ENCODE peak calls at places on chromosomes 13 and 19, in seven cellular contexts. A is lung, U is heart left ventricle, V is mesenchymal stem cell, Q is tibial nerve, Z is uterus, C is tibial artery. W is an unnamed sample. For H3K4me1 and H3K27me3, the result is how much of the 10 kb centered on the place peaks cover.

GRCh38 chr19:8518536-8518935 is 4.6 kb upstream of the ZNF414 start:
- DNase-seq in A (no peak), U (no peak), V (no peak), Q (no peak), Z (no peak), C (no peak), W (no peak)

GRCh38 chr13:37914781-37915391 is 45.3 kb upstream of the TRPC4 start:
- DNase-seq in A (no peak), U (no peak), V (peak), Q (no peak), Z (no peak), C (no peak), W (no peak)

GRCh38 chr13:74644239-74644638 is 510.0 kb upstream of the KLF12 start:
- DNase-seq in A (no peak), U (no peak), V (peak), Q (no peak), Z (no peak), C (no peak), W (no peak)

GRCh38 chr19:28828276-28828870 is 384.6 kb downstream of the UQCRFS1 start:
- DNase-seq in A (no peak), U (no peak), V (no peak), Q (no peak), Z (no peak), C (no peak), W (no peak)

GRCh38 chr19:49436381-49437017 is 4.8 kb downstream of the SLC17A7 start:
- DNase-seq in A (no peak), U (no peak), V (no peak), Q (no peak), Z (no peak), C (no peak), W (no peak)

GRCh38 chr13:97068964-97069815 is 74.9 kb upstream of the OXGR1 start:
- DNase-seq in A (no peak), U (no peak), V (no peak), Q (no peak), Z (no peak), C (no peak), W (no peak)

GRCh38 chr13:113667771-113668490 is 912 bp downstream of the GRK1 start:
- DNase-seq in A (no peak), U (peak), V (no peak), Q (no peak), Z (peak), C (peak), W (peak)

GRCh38 chr13:114142640-114143490 is 10.4 kb upstream of the RASA3 start:
- DNase-seq in A (no peak), U (no peak), V (peak), Q (no peak), Z (no peak), C (no peak), W (peak)

GRCh38 chr19:33022472-33023116 is 42.1 kb downstream of the RHPN2 start:
- DNase-seq in A (no peak), U (no peak), V (no peak), Q (no peak), Z (no peak), C (no peak), W (no peak)

GRCh38 chr19:3012522-3013260 is 16.4 kb downstream of the TLE2 start:
- DNase-seq in A (no peak), U (no peak), V (no peak), Q (no peak), Z (no peak), C (no peak), W (no peak)

GRCh38 chr13:113216165-113217056 is 7.0 kb downstream of the CUL4A start:
- DNase-seq in A (peak), U (peak), V (peak), Q (no peak), Z (no peak), C (no peak), W (no peak)

GRCh38 chr13:40476175-40476958 is 190.1 kb downstream of the FOXO1 start:
- DNase-seq in A (no peak), U (no peak), V (peak), Q (no peak), Z (no peak), C (no peak), W (no peak)

GRCh38 chr19:1277061-1277460 is 1.7 kb downstream of the FAM174C start:
- DNase-seq in A (no peak), U (no peak), V (no peak), Q (no peak), Z (no peak), C (no peak), W (no peak)

GRCh38 chr13:28045861-28046260 is 54.5 kb downstream of the FLT3 start:
- DNase-seq in A (no peak), U (no peak), V (no peak), Q (no peak), Z (no peak), C (no peak), W (no peak)

GRCh38 chr19:3698386-3698950 is 1.8 kb downstream of the PIP5K1C start:
- DNase-seq in A (no peak), U (no peak), V (peak), Q (no peak), Z (no peak), C (no peak), W (peak)

GRCh38 chr13:77026783-77027621 is at the start of gene FBXL3:
- DNase-seq in A (peak), U (peak), V (peak), Q (peak), Z (peak), C (peak), W (peak)

GRCh38 chr19:8161135-8161646 is 11.8 kb upstream of the FBN3 start:
- DNase-seq in A (peak), U (no peak), V (no peak), Q (no peak), Z (no peak), C (no peak), W (no peak)

GRCh38 chr19:27861411-27861975 is 1351.5 kb downstream of the UQCRFS1 start:
- DNase-seq in A (no peak), U (no peak), V (no peak), Q (no peak), Z (no peak), C (no peak), W (no peak)

GRCh38 chr13:73337511-73337910 is 278.7 kb downstream of the KLF5 start:
- DNase-seq in A (no peak), U (no peak), V (no peak), Q (no peak), Z (no peak), C (no peak), W (no peak)

GRCh38 chr19:28446511-28446910 is 766.4 kb downstream of the UQCRFS1 start:
- DNase-seq in A (no peak), U (no peak), V (no peak), Q (no peak), Z (no peak), C (no peak), W (no peak)

GRCh38 chr19:13033244-13033643 is 38.0 kb downstream of the NFIX start:
- DNase-seq in A (no peak), U (no peak), V (no peak), Q (no peak), Z (no peak), C (no peak), W (no peak)

GRCh38 chr13:26961890-26962615 is 201.5 kb upstream of the GPR12 start:
- DNase-seq in A (peak), U (no peak), V (no peak), Q (no peak), Z (no peak), C (no peak), W (no peak)

GRCh38 chr19:44753932-44754742 is 5.6 kb downstream of the BCL3 start:
- DNase-seq in A (peak), U (peak), V (peak), Q (peak), Z (peak), C (peak), W (peak)

GRCh38 chr13:23570931-23571330 is 719 bp downstream of the TNFRSF19 start:
- DNase-seq in A (no peak), U (no peak), V (no peak), Q (no peak), Z (no peak), C (no peak), W (no peak)

GRCh38 chr13:94327318-94327717 is 152.2 kb downstream of the DCT start:
- DNase-seq in A (no peak), U (no peak), V (peak), Q (no peak), Z (no peak), C (no peak), W (no peak)

GRCh38 chr19:49149652-49150105 is 5.5 kb downstream of the HRC start:
- DNase-seq in A (peak), U (peak), V (peak), Q (peak), Z (peak), C (peak), W (peak)

GRCh38 chr19:8194528-8195275 is 14.5 kb upstream of the CERS4 start:
- DNase-seq in A (no peak), U (no peak), V (no peak), Q (no peak), Z (no peak), C (no peak), W (peak)

GRCh38 chr13:27923794-27924528 is 4.2 kb downstream of the PDX1 start:
- DNase-seq in A (no peak), U (no peak), V (no peak), Q (no peak), Z (no peak), C (no peak), W (no peak)

GRCh38 chr13:93473441-93474270 is 247.0 kb downstream of the GPC6 start:
- DNase-seq in A (no peak), U (no peak), V (peak), Q (no peak), Z (no peak), C (no peak), W (no peak)

GRCh38 chr13:80131204-80131603 is 209.7 kb downstream of the SPRY2 start:
- DNase-seq in A (peak), U (peak), V (peak), Q (peak), Z (peak), C (peak), W (peak)

GRCh38 chr13:23506821-23507210 is 63.4 kb upstream of the TNFRSF19 start:
- DNase-seq in A (no peak), U (peak), V (peak), Q (no peak), Z (peak), C (no peak), W (no peak)

GRCh38 chr13:98285317-98285716 is 108.2 kb upstream of the RNF113B start:
- DNase-seq in A (no peak), U (no peak), V (no peak), Q (no peak), Z (no peak), C (no peak), W (no peak)

GRCh38 chr19:43408043-43408442 is 6.6 kb upstream of the TEX101 start:
- DNase-seq in A (no peak), U (no peak), V (no peak), Q (no peak), Z (no peak), C (no peak), W (no peak)

GRCh38 chr13:79079351-79079839 is 326.7 kb downstream of the RBM26 start:
- DNase-seq in A (no peak), U (no peak), V (no peak), Q (no peak), Z (no peak), C (no peak), W (no peak)

DNA sequence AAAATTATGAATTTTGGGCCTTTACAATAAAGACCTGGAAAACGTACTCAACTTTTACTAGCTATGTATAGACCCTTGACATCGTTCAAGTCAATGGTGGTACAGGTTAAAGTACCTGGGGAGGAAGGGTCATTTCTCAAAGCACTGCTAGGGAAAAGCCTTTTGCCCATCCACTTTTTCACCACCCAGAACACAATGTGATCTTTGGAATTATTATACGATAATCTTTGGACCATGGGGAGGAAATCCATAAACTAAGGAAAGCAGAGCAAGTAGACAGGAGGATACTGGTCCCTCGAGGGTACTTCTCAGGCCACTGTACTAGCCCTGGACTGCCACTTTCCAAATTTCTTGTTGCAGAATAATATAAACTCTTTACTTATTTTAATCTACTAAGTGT is 39.5 kb downstream of the UBL3 start:
- DNase-seq in A (no peak), U (no peak), V (no peak), Q (no peak), Z (no peak), C (no peak), W (no peak)
- H3K4me1 ChIP-seq in A (under half), U (half or more), V (under half), Q (under half), Z (under half), C (under half), W (under half)

GRCh38 chr13:20150561-20150960 is 10.3 kb downstream of the GJA3 start:
- DNase-seq in A (no peak), U (no peak), V (no peak), Q (no peak), Z (no peak), C (no peak), W (no peak)
- H3K27me3 ChIP-seq in A (under half), U (under half), V (under half), Q (half or more), Z (under half), C (under half), W (under half)

GRCh38 chr13:49021953-49022352 is 46.2 kb downstream of the FNDC3A start:
- DNase-seq in A (no peak), U (no peak), V (no peak), Q (no peak), Z (no peak), C (no peak), W (no peak)

GRCh38 chr13:49020940-49021548 is 45.3 kb downstream of the FNDC3A start:
- DNase-seq in A (no peak), U (no peak), V (no peak), Q (no peak), Z (no peak), C (no peak), W (no peak)

GRCh38 chr13:49022472-49023144 is 46.9 kb downstream of the FNDC3A start:
- DNase-seq in A (no peak), U (no peak), V (no peak), Q (no peak), Z (no peak), C (no peak), W (no peak)

GRCh38 chr13:49020328-49020727 is 44.6 kb downstream of the FNDC3A start:
- DNase-seq in A (no peak), U (no peak), V (no peak), Q (no peak), Z (no peak), C (no peak), W (no peak)

GRCh38 chr13:49023441-49023840 is 47.7 kb downstream of the FNDC3A start:
- DNase-seq in A (no peak), U (no peak), V (peak), Q (no peak), Z (no peak), C (no peak), W (no peak)
- H3K4me1 ChIP-seq in A (under half), U (under half), V (under half), Q (under half), Z (under half), C (under half), W (under half)

GRCh38 chr13:95553271-95553588 is 710 bp downstream of the CLDN10 start:
- DNase-seq in A (no peak), U (no peak), V (no peak), Q (no peak), Z (no peak), C (no peak), W (no peak)

GRCh38 chr13:95552208-95552538 is 347 bp upstream of the CLDN10 start:
- DNase-seq in A (no peak), U (no peak), V (no peak), Q (no peak), Z (no peak), C (no peak), W (peak)

GRCh38 chr13:95552539-95553270 is at the start of gene CLDN10:
- DNase-seq in A (no peak), U (no peak), V (no peak), Q (no peak), Z (no peak), C (no peak), W (peak)

GRCh38 chr13:95556981-95557380 is 4.5 kb downstream of the CLDN10 start:
- DNase-seq in A (no peak), U (no peak), V (no peak), Q (no peak), Z (no peak), C (no peak), W (no peak)

DNA sequence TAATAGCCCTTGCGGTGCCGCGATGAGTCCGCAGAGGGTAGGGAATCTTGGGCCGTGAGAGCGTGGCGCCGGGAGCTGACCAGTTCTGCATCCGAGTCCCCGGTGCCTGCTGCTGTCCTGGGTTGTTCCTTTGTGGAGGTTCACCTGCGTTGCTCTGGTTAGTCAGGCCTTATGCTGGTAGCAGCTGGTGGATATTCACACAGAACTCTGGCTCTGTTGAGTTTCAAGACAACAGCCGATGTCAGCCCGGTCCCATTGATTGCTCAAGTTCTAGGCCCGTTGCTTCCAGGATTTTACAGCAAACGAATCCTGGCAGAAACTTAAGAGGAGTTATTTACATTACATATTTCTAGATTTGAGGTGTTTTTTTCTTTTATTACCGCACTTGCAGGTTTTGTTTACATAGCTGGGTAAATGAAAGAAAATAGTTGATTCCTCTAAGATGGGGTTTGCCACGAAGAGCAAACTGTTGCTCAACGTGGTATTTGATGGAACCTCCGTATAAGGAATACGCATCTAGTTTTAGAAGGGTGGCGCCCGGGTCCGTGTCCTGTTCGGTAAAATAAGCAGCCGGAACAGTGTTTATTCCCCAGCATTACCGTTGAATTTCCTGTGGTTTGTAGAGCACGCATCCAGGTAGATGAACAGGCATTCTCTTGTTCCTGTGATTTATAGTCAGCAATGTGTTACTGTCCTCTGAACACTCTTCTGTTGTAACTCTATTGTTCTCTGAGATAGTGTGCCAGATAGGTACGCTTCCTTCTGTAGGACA is 1.3 kb downstream of the CLDN10 start:
- DNase-seq in A (no peak), U (no peak), V (peak), Q (no peak), Z (no peak), C (no peak), W (no peak)
- H3K27me3 ChIP-seq in A (under half), U (under half), V (under half), Q (half or more), Z (under half), C (under half), W (under half)

DNA sequence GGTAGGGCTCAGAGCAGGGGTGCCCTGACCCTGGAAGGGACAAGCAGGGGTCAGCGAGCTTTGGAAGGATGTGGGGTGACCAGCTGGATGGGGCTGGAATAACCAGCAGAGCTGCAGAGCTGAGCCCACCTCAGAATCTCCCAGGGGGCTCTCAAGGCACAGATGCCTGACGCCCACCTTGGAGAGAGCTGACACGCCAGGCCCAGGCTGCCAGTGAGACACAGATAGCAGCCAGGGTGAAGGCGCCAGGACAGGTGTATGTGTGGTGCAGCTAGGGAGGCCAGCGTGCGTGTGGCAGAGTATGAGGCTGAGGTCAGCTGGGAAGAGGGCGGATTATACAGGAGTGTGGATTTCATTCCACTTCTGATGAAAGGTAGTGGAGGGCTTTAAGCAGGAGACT is 8.9 kb downstream of the AP1M1 start:
- DNase-seq in A (no peak), U (no peak), V (no peak), Q (no peak), Z (no peak), C (peak), W (peak)
- H3K4me1 ChIP-seq in A (under half), U (under half), V (under half), Q (under half), Z (under half), C (under half), W (under half)

DNA sequence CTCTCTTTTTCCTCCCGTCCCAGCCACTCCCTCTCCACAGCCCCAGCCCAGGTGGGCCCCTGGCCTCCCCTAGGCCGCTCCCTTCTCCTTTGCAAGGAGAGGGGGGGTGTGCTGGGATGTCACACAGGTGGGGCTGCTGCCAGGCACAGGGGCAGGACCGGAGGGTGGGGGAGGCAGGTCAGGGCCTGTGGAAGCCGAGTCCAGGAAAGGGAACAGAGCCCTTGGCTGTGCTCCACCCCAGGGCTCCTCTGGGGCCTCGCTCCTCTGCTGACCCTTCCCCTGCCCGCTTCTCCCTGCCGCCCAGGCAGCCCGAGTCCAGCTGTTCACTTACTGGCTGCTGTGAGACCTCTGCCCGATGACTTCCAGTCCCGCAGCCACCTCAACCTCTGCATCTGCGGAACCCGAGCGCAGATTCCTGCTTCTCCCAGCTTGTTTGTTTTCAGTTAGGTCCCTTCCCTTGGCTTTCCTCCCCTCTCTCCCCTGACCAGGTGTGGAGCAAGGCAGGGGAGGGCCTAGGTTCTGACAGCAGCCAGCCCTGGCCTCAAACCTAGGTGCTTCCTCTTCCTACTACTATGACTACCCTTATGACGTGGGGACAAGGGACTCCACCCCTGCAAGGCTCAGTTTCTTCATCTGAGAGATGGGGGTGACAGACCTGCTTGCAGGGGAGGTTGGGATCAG is 850 bp upstream of the KLK11 start:
- DNase-seq in A (no peak), U (no peak), V (no peak), Q (no peak), Z (no peak), C (no peak), W (no peak)
- H3K27me3 ChIP-seq in A (under half), U (under half), V (under half), Q (under half), Z (under half), C (under half), W (under half)

W was measured in aorta.